ENCODE peak calls at places on chromosomes 2 and 18, in five cellular contexts. One of them, this sample, is unnamed.

GRCh38 chr18:79965119-79965902 is 868 bp downstream of the HSBP1L1 start:
- DNase-seq in cardiac fibroblast: peak; percentile 85
- DNase-seq in sigmoid colon: peak; percentile 77
- DNase-seq in activated CD4-positive, alpha-beta T cell treated with anti-CD3 and anti-CD28 coated beads for 48 hours: peak; percentile 55
- DNase-seq in naive thymus-derived CD8-positive, alpha-beta T cell: no peak
- DNase-seq in this sample: peak; percentile 74

GRCh38 chr2:9211496-9211895 is 4.9 kb downstream of the ASAP2 start:
- DNase-seq in sigmoid colon: no peak
- DNase-seq in naive thymus-derived CD8-positive, alpha-beta T cell: no peak
- DNase-seq in cardiac fibroblast: peak; percentile 76
- DNase-seq in activated CD4-positive, alpha-beta T cell treated with anti-CD3 and anti-CD28 coated beads for 48 hours: no peak
- DNase-seq in this sample: no peak

GRCh38 chr2:23518481-23519333 is 133.7 kb downstream of the KLHL29 start:
- DNase-seq in naive thymus-derived CD8-positive, alpha-beta T cell: no peak
- DNase-seq in activated CD4-positive, alpha-beta T cell treated with anti-CD3 and anti-CD28 coated beads for 48 hours: no peak
- DNase-seq in cardiac fibroblast: no peak
- DNase-seq in sigmoid colon: no peak
- DNase-seq in this sample: no peak

GRCh38 chr2:33577660-33578059 is 21.4 kb downstream of the FAM98A start:
- DNase-seq in cardiac fibroblast: peak; percentile 14
- DNase-seq in activated CD4-positive, alpha-beta T cell treated with anti-CD3 and anti-CD28 coated beads for 48 hours: no peak
- DNase-seq in sigmoid colon: no peak
- DNase-seq in naive thymus-derived CD8-positive, alpha-beta T cell: no peak
- DNase-seq in this sample: no peak

GRCh38 chr2:239132786-239133185 is 268.0 kb downstream of the HDAC4 start:
- DNase-seq in cardiac fibroblast: no peak
- DNase-seq in activated CD4-positive, alpha-beta T cell treated with anti-CD3 and anti-CD28 coated beads for 48 hours: no peak
- DNase-seq in sigmoid colon: no peak
- DNase-seq in naive thymus-derived CD8-positive, alpha-beta T cell: no peak
- DNase-seq in this sample: no peak

GRCh38 chr2:1628893-1629292 is 115.4 kb downstream of the PXDN start:
- DNase-seq in naive thymus-derived CD8-positive, alpha-beta T cell: no peak
- DNase-seq in cardiac fibroblast: peak; percentile 98
- DNase-seq in activated CD4-positive, alpha-beta T cell treated with anti-CD3 and anti-CD28 coated beads for 48 hours: no peak
- DNase-seq in sigmoid colon: peak; percentile 79
- DNase-seq in this sample: peak; percentile 11

GRCh38 chr2:11009866-11010265 is 98.1 kb downstream of the KCNF1 start:
- DNase-seq in activated CD4-positive, alpha-beta T cell treated with anti-CD3 and anti-CD28 coated beads for 48 hours: no peak
- DNase-seq in cardiac fibroblast: no peak
- DNase-seq in sigmoid colon: no peak
- DNase-seq in naive thymus-derived CD8-positive, alpha-beta T cell: no peak
- DNase-seq in this sample: no peak

GRCh38 chr18:77711096-77711495 is 461.4 kb downstream of the GALR1 start:
- DNase-seq in sigmoid colon: no peak
- DNase-seq in naive thymus-derived CD8-positive, alpha-beta T cell: no peak
- DNase-seq in activated CD4-positive, alpha-beta T cell treated with anti-CD3 and anti-CD28 coated beads for 48 hours: no peak
- DNase-seq in cardiac fibroblast: no peak
- DNase-seq in this sample: no peak

GRCh38 chr2:65367517-65367916 is 64.9 kb downstream of the SPRED2 start:
- DNase-seq in naive thymus-derived CD8-positive, alpha-beta T cell: no peak
- DNase-seq in cardiac fibroblast: peak; percentile 89
- DNase-seq in sigmoid colon: peak; percentile 72
- DNase-seq in activated CD4-positive, alpha-beta T cell treated with anti-CD3 and anti-CD28 coated beads for 48 hours: no peak
- DNase-seq in this sample: peak; percentile 97

GRCh38 chr18:13446581-13447470 is 228.3 kb downstream of the LDLRAD4 start:
- DNase-seq in sigmoid colon: no peak
- DNase-seq in naive thymus-derived CD8-positive, alpha-beta T cell: no peak
- DNase-seq in cardiac fibroblast: no peak
- DNase-seq in activated CD4-positive, alpha-beta T cell treated with anti-CD3 and anti-CD28 coated beads for 48 hours: peak; percentile 80
- DNase-seq in this sample: no peak

GRCh38 chr2:205170399-205170798 is 511.9 kb upstream of the NRP2 start:
- DNase-seq in activated CD4-positive, alpha-beta T cell treated with anti-CD3 and anti-CD28 coated beads for 48 hours: no peak
- DNase-seq in cardiac fibroblast: no peak
- DNase-seq in naive thymus-derived CD8-positive, alpha-beta T cell: no peak
- DNase-seq in sigmoid colon: no peak
- DNase-seq in this sample: no peak

GRCh38 chr2:221434155-221434554 is 137.9 kb downstream of the EPHA4 start:
- DNase-seq in naive thymus-derived CD8-positive, alpha-beta T cell: no peak
- DNase-seq in sigmoid colon: no peak
- DNase-seq in activated CD4-positive, alpha-beta T cell treated with anti-CD3 and anti-CD28 coated beads for 48 hours: no peak
- DNase-seq in cardiac fibroblast: no peak
- DNase-seq in this sample: no peak

GRCh38 chr2:114175507-114175906 is 266.9 kb upstream of the DPP10 start:
- DNase-seq in naive thymus-derived CD8-positive, alpha-beta T cell: no peak
- DNase-seq in activated CD4-positive, alpha-beta T cell treated with anti-CD3 and anti-CD28 coated beads for 48 hours: no peak
- DNase-seq in cardiac fibroblast: no peak
- DNase-seq in sigmoid colon: no peak
- DNase-seq in this sample: no peak